ENCODE peak calls at places on chromosomes 7 and 10, in nine cellular contexts. One of them, this sample, is unnamed.

GRCh38 chr7:57403601-57404342 is 46.2 kb upstream of the ZNF716 start:
- DNase-seq in astrocyte of the cerebellum: no peak
- DNase-seq in foreskin fibroblast: no peak
- DNase-seq in epithelial cell of esophagus: no peak
- DNase-seq in gastrocnemius medialis: no peak
- DNase-seq in right cardiac atrium: peak; percentile 95
- DNase-seq in breast epithelium: peak; percentile 21
- DNase-seq in astrocyte: no peak
- DNase-seq in Karpas-422: no peak
- DNase-seq in this sample: peak; percentile 67

GRCh38 chr10:113259841-113260240 is 293.0 kb upstream of the HABP2 start:
- DNase-seq in gastrocnemius medialis: no peak
- DNase-seq in astrocyte of the cerebellum: no peak
- DNase-seq in astrocyte: no peak
- DNase-seq in foreskin fibroblast: no peak
- DNase-seq in right cardiac atrium: no peak
- DNase-seq in breast epithelium: no peak
- DNase-seq in Karpas-422: no peak
- DNase-seq in epithelial cell of esophagus: no peak
- DNase-seq in this sample: no peak

GRCh38 chr10:125016611-125017202 is 74.8 kb downstream of the ZRANB1 start:
- DNase-seq in right cardiac atrium: peak; percentile 91
- DNase-seq in breast epithelium: no peak
- DNase-seq in Karpas-422: no peak
- DNase-seq in gastrocnemius medialis: peak; percentile 72
- DNase-seq in astrocyte of the cerebellum: no peak
- DNase-seq in epithelial cell of esophagus: no peak
- DNase-seq in foreskin fibroblast: peak; percentile 72
- DNase-seq in astrocyte: no peak
- DNase-seq in this sample: no peak

GRCh38 chr10:127869329-127869728 is 23.4 kb downstream of the CLRN3 start:
- DNase-seq in breast epithelium: no peak
- DNase-seq in right cardiac atrium: no peak
- DNase-seq in astrocyte of the cerebellum: no peak
- DNase-seq in astrocyte: no peak
- DNase-seq in Karpas-422: no peak
- DNase-seq in gastrocnemius medialis: no peak
- DNase-seq in foreskin fibroblast: no peak
- DNase-seq in epithelial cell of esophagus: peak; percentile 17
- DNase-seq in this sample: no peak

GRCh38 chr10:71638087-71638576 is 81.4 kb downstream of the C10orf105 start:
- DNase-seq in gastrocnemius medialis: no peak
- DNase-seq in right cardiac atrium: no peak
- DNase-seq in astrocyte: no peak
- DNase-seq in foreskin fibroblast: no peak
- DNase-seq in astrocyte of the cerebellum: no peak
- DNase-seq in epithelial cell of esophagus: peak; percentile 3
- DNase-seq in breast epithelium: no peak
- DNase-seq in Karpas-422: no peak
- DNase-seq in this sample: no peak

GRCh38 chr10:72563327-72563932 is 62.4 kb downstream of the MICU1 start:
- DNase-seq in astrocyte: no peak
- DNase-seq in foreskin fibroblast: no peak
- DNase-seq in gastrocnemius medialis: no peak
- DNase-seq in astrocyte of the cerebellum: no peak
- DNase-seq in right cardiac atrium: no peak
- DNase-seq in breast epithelium: no peak
- DNase-seq in Karpas-422: no peak
- DNase-seq in epithelial cell of esophagus: no peak
- DNase-seq in this sample: no peak

GRCh38 chr7:104950754-104951153 is 63.3 kb upstream of the KMT2E start:
- DNase-seq in right cardiac atrium: no peak
- DNase-seq in breast epithelium: no peak
- DNase-seq in astrocyte of the cerebellum: no peak
- DNase-seq in Karpas-422: no peak
- DNase-seq in astrocyte: no peak
- DNase-seq in gastrocnemius medialis: no peak
- DNase-seq in foreskin fibroblast: no peak
- DNase-seq in epithelial cell of esophagus: no peak
- DNase-seq in this sample: no peak

GRCh38 chr7:73668103-73668937 is 689 bp downstream of the VPS37D start:
- DNase-seq in gastrocnemius medialis: no peak
- DNase-seq in Karpas-422: no peak
- DNase-seq in astrocyte: peak; percentile 4
- DNase-seq in epithelial cell of esophagus: no peak
- DNase-seq in right cardiac atrium: peak; percentile 65
- DNase-seq in breast epithelium: no peak
- DNase-seq in astrocyte of the cerebellum: no peak
- DNase-seq in foreskin fibroblast: peak; percentile 39
- DNase-seq in this sample: peak; percentile 84

GRCh38 chr7:151366872-151367207 is 25.2 kb downstream of the NUB1 start:
- DNase-seq in epithelial cell of esophagus: no peak
- DNase-seq in foreskin fibroblast: peak; percentile 80
- DNase-seq in breast epithelium: no peak
- DNase-seq in astrocyte of the cerebellum: no peak
- DNase-seq in gastrocnemius medialis: no peak
- DNase-seq in astrocyte: peak; percentile 82
- DNase-seq in Karpas-422: no peak
- DNase-seq in right cardiac atrium: no peak
- DNase-seq in this sample: no peak

GRCh38 chr7:78197447-78197846 is 398.9 kb downstream of the PHTF2 start:
- DNase-seq in astrocyte of the cerebellum: no peak
- DNase-seq in epithelial cell of esophagus: peak; percentile 31
- DNase-seq in foreskin fibroblast: peak; percentile 91
- DNase-seq in breast epithelium: no peak
- DNase-seq in right cardiac atrium: no peak
- DNase-seq in astrocyte: peak; percentile 20
- DNase-seq in Karpas-422: no peak
- DNase-seq in gastrocnemius medialis: no peak
- DNase-seq in this sample: no peak

GRCh38 chr7:95632609-95633008 is 36.3 kb upstream of the PDK4 start:
- DNase-seq in astrocyte: peak; percentile 41
- DNase-seq in Karpas-422: no peak
- DNase-seq in epithelial cell of esophagus: no peak
- DNase-seq in gastrocnemius medialis: no peak
- DNase-seq in breast epithelium: no peak
- DNase-seq in right cardiac atrium: no peak
- DNase-seq in foreskin fibroblast: peak; percentile 59
- DNase-seq in astrocyte of the cerebellum: peak; percentile 52
- DNase-seq in this sample: peak; percentile 29

GRCh38 chr10:5549462-5550249 is 24.9 kb downstream of the CALML3 start:
- DNase-seq in Karpas-422: no peak
- DNase-seq in foreskin fibroblast: no peak
- DNase-seq in breast epithelium: no peak
- DNase-seq in gastrocnemius medialis: no peak
- DNase-seq in astrocyte: no peak
- DNase-seq in right cardiac atrium: no peak
- DNase-seq in epithelial cell of esophagus: no peak
- DNase-seq in astrocyte of the cerebellum: no peak
- DNase-seq in this sample: no peak

GRCh38 chr7:98472391-98473002 is 71.6 kb upstream of the BAIAP2L1 start:
- DNase-seq in gastrocnemius medialis: no peak
- DNase-seq in right cardiac atrium: no peak
- DNase-seq in astrocyte of the cerebellum: no peak
- DNase-seq in breast epithelium: no peak
- DNase-seq in foreskin fibroblast: no peak
- DNase-seq in epithelial cell of esophagus: no peak
- DNase-seq in Karpas-422: no peak
- DNase-seq in astrocyte: no peak
- DNase-seq in this sample: no peak

GRCh38 chr7:86932038-86932512 is 127.4 kb downstream of the ELAPOR2 start:
- DNase-seq in foreskin fibroblast: peak; percentile 95
- DNase-seq in astrocyte: peak; percentile 68
- DNase-seq in breast epithelium: no peak
- DNase-seq in gastrocnemius medialis: peak; percentile 5
- DNase-seq in astrocyte of the cerebellum: peak; percentile 50
- DNase-seq in right cardiac atrium: no peak
- DNase-seq in epithelial cell of esophagus: peak; percentile 73
- DNase-seq in Karpas-422: no peak
- DNase-seq in this sample: no peak

GRCh38 chr10:88932539-88933256 is 19.9 kb downstream of the ACTA2 start:
- DNase-seq in astrocyte: peak; percentile 70
- DNase-seq in breast epithelium: peak; percentile 82
- DNase-seq in right cardiac atrium: peak; percentile 70
- DNase-seq in gastrocnemius medialis: no peak
- DNase-seq in foreskin fibroblast: peak; percentile 95
- DNase-seq in astrocyte of the cerebellum: peak; percentile 72
- DNase-seq in Karpas-422: peak; percentile 87
- DNase-seq in epithelial cell of esophagus: peak; percentile 91
- DNase-seq in this sample: peak; percentile 88

GRCh38 chr7:33040803-33041516 is 21.6 kb downstream of the NT5C3A start:
- DNase-seq in astrocyte of the cerebellum: no peak
- DNase-seq in breast epithelium: peak; percentile 37
- DNase-seq in epithelial cell of esophagus: peak; percentile 93
- DNase-seq in gastrocnemius medialis: peak; percentile 73
- DNase-seq in astrocyte: no peak
- DNase-seq in Karpas-422: peak; percentile 97
- DNase-seq in foreskin fibroblast: peak; percentile 28
- DNase-seq in right cardiac atrium: no peak
- DNase-seq in this sample: no peak

GRCh38 chr10:98610301-98610700 is 163.6 kb upstream of the HPS1 start:
- DNase-seq in breast epithelium: no peak
- DNase-seq in Karpas-422: no peak
- DNase-seq in gastrocnemius medialis: no peak
- DNase-seq in astrocyte: no peak
- DNase-seq in astrocyte of the cerebellum: peak; percentile 57
- DNase-seq in right cardiac atrium: no peak
- DNase-seq in foreskin fibroblast: peak; percentile 9
- DNase-seq in epithelial cell of esophagus: no peak
- DNase-seq in this sample: no peak

GRCh38 chr7:45712872-45713668 is 138.9 kb downstream of the ADCY1 start:
- DNase-seq in breast epithelium: no peak
- DNase-seq in foreskin fibroblast: no peak
- DNase-seq in Karpas-422: no peak
- DNase-seq in astrocyte: no peak
- DNase-seq in epithelial cell of esophagus: no peak
- DNase-seq in astrocyte of the cerebellum: no peak
- DNase-seq in right cardiac atrium: no peak
- DNase-seq in gastrocnemius medialis: no peak
- DNase-seq in this sample: peak; percentile 78

GRCh38 chr7:97011536-97012292 is 6.4 kb downstream of the DLX6 start:
- DNase-seq in epithelial cell of esophagus: no peak
- DNase-seq in Karpas-422: no peak
- DNase-seq in gastrocnemius medialis: no peak
- DNase-seq in breast epithelium: no peak
- DNase-seq in right cardiac atrium: no peak
- DNase-seq in astrocyte of the cerebellum: no peak
- DNase-seq in foreskin fibroblast: no peak
- DNase-seq in astrocyte: no peak
- DNase-seq in this sample: no peak

GRCh38 chr7:138981332-138982203 is at the start of gene KIAA1549:
- DNase-seq in right cardiac atrium: peak; percentile 87
- DNase-seq in epithelial cell of esophagus: peak; percentile 76
- DNase-seq in breast epithelium: no peak
- DNase-seq in foreskin fibroblast: peak; percentile 90
- DNase-seq in astrocyte: peak; percentile 39
- DNase-seq in astrocyte of the cerebellum: peak; percentile 19
- DNase-seq in gastrocnemius medialis: no peak
- DNase-seq in Karpas-422: peak; percentile 59
- DNase-seq in this sample: no peak

DNA sequence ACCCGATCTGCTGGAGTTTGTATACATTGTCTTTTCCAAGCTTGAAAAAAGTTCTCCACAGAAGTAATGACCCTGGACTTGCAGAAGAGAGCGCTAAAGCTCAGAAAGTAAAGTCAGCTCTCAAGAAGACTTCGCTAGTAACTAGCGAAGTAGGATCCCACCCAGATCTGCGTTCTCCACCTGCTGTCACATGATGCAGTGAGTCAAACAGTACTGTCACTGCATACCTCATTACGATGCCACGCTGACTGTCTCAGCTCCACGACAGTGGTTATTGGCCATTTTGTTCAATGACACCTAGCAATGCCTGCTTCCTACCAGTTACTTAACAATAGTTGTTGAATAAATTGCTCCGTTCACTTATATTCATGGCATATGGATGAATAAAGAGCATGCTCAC is 29.7 kb upstream of the SEC61G start:
- DNase-seq in gastrocnemius medialis: no peak
- DNase-seq in astrocyte: peak; percentile 81
- DNase-seq in Karpas-422: peak; percentile 53
- DNase-seq in astrocyte of the cerebellum: peak; percentile 80
- DNase-seq in breast epithelium: no peak
- DNase-seq in right cardiac atrium: no peak
- DNase-seq in foreskin fibroblast: peak; percentile 93
- DNase-seq in epithelial cell of esophagus: peak; percentile 93
- DNase-seq in this sample: peak; percentile 45
- H3K4me3 ChIP-seq in gastrocnemius medialis: no peak overlapping the region
- H3K4me3 ChIP-seq in astrocyte: no peak overlapping the region
- H3K4me3 ChIP-seq in Karpas-422: no peak overlapping the region
- H3K4me3 ChIP-seq in astrocyte of the cerebellum: no peak overlapping the region
- H3K4me3 ChIP-seq in breast epithelium: no peak overlapping the region
- H3K4me3 ChIP-seq in right cardiac atrium: no peak overlapping the region
- H3K4me3 ChIP-seq in foreskin fibroblast: no peak overlapping the region
- H3K4me3 ChIP-seq in epithelial cell of esophagus: no peak overlapping the region
- H3K4me3 ChIP-seq in this sample: no peak overlapping the region

GRCh38 chr7:111756687-111757178 is 194.4 kb upstream of the IMMP2L start:
- DNase-seq in astrocyte: peak; percentile 70
- DNase-seq in gastrocnemius medialis: peak; percentile 31
- DNase-seq in breast epithelium: peak; percentile 44
- DNase-seq in Karpas-422: no peak
- DNase-seq in foreskin fibroblast: peak; percentile 83
- DNase-seq in astrocyte of the cerebellum: peak; percentile 41
- DNase-seq in right cardiac atrium: peak; percentile 92
- DNase-seq in epithelial cell of esophagus: peak; percentile 28
- DNase-seq in this sample: peak; percentile 30
- H3K4me3 ChIP-seq in astrocyte: peak overlapping the region; percentile 10
- H3K4me3 ChIP-seq in gastrocnemius medialis: no peak overlapping the region
- H3K4me3 ChIP-seq in breast epithelium: peak overlapping the region; percentile 56
- H3K4me3 ChIP-seq in Karpas-422: no peak overlapping the region
- H3K4me3 ChIP-seq in foreskin fibroblast: peak overlapping the region; percentile 9
- H3K4me3 ChIP-seq in astrocyte of the cerebellum: peak overlapping the region; percentile 14
- H3K4me3 ChIP-seq in right cardiac atrium: no peak overlapping the region
- H3K4me3 ChIP-seq in epithelial cell of esophagus: no peak overlapping the region
- H3K4me3 ChIP-seq in this sample: no peak overlapping the region

DNA sequence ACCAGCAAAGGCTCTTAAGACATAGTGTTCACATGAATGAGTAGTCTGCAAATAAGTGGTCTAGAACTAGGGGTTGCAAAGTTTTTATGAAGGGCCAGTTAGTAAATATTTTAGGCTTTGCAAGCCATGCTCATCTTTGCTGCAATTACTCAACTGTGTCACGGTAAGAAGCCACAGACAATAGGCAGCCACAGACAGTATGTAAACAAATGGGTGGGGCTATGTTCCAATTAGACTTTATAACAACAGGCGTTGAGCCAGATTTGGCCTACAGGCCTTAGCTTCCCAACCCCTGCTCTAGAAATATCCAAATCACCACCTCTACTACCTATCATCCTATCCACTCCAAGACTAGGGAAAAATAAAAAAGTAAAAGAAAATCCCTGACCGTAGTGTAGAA is 9.2 kb downstream of the IKZF5 start:
- DNase-seq in gastrocnemius medialis: no peak
- DNase-seq in Karpas-422: no peak
- DNase-seq in breast epithelium: no peak
- DNase-seq in astrocyte: no peak
- DNase-seq in right cardiac atrium: no peak
- DNase-seq in astrocyte of the cerebellum: no peak
- DNase-seq in epithelial cell of esophagus: peak; percentile 46
- DNase-seq in foreskin fibroblast: no peak
- DNase-seq in this sample: no peak
- H3K4me3 ChIP-seq in gastrocnemius medialis: no peak overlapping the region
- H3K4me3 ChIP-seq in Karpas-422: no peak overlapping the region
- H3K4me3 ChIP-seq in breast epithelium: no peak overlapping the region
- H3K4me3 ChIP-seq in astrocyte: no peak overlapping the region
- H3K4me3 ChIP-seq in right cardiac atrium: no peak overlapping the region
- H3K4me3 ChIP-seq in astrocyte of the cerebellum: no peak overlapping the region
- H3K4me3 ChIP-seq in epithelial cell of esophagus: no peak overlapping the region
- H3K4me3 ChIP-seq in foreskin fibroblast: no peak overlapping the region
- H3K4me3 ChIP-seq in this sample: no peak overlapping the region

GRCh38 chr10:35335133-35335532 is 1.2 kb upstream of the CCNY start:
- DNase-seq in breast epithelium: no peak
- DNase-seq in astrocyte of the cerebellum: no peak
- DNase-seq in Karpas-422: no peak
- DNase-seq in gastrocnemius medialis: no peak
- DNase-seq in epithelial cell of esophagus: peak; percentile 73
- DNase-seq in foreskin fibroblast: peak; percentile 27
- DNase-seq in right cardiac atrium: no peak
- DNase-seq in astrocyte: peak; percentile 25
- DNase-seq in this sample: no peak
- H3K4me3 ChIP-seq in breast epithelium: peak overlapping the region; percentile 99
- H3K4me3 ChIP-seq in astrocyte of the cerebellum: peak overlapping the region; percentile 91
- H3K4me3 ChIP-seq in Karpas-422: peak overlapping the region; percentile 91
- H3K4me3 ChIP-seq in gastrocnemius medialis: peak overlapping the region; percentile 98
- H3K4me3 ChIP-seq in epithelial cell of esophagus: peak overlapping the region; percentile 84
- H3K4me3 ChIP-seq in foreskin fibroblast: peak overlapping the region; percentile 84
- H3K4me3 ChIP-seq in right cardiac atrium: peak overlapping the region; percentile 80
- H3K4me3 ChIP-seq in astrocyte: peak overlapping the region; percentile 78
- H3K4me3 ChIP-seq in this sample: no peak overlapping the region

This sample was measured in lower leg skin.